ENCODE peak calls at places on chromosomes 7 and 10, in ten cellular contexts. B, X, S, Y, P, C, E, U, O and T are unnamed samples. For H3K4me1, the result is how much of the 10 kb centered on the place peaks cover.

GRCh38 chr7:55477781-55478374 is 94.4 kb downstream of the VOPP1 start:
- DNase-seq in B (no peak), X (no peak), S (peak), Y (no peak), P (no peak), C (peak), E (no peak), U (no peak), O (no peak), T (no peak)

GRCh38 chr7:74044366-74045350 is 16.7 kb downstream of the ELN start:
- DNase-seq in B (peak), X (peak), S (no peak), Y (no peak), P (no peak), C (no peak), E (no peak), U (no peak), O (no peak), T (no peak)

GRCh38 chr7:141014091-141014490 is 661 bp downstream of the MRPS33 start:
- DNase-seq in B (no peak), X (no peak), S (no peak), Y (peak), P (no peak), C (peak), E (no peak), U (no peak), O (no peak), T (no peak)

GRCh38 chr10:114767589-114768393 is 53.8 kb upstream of the FHIP2A start:
- DNase-seq in B (peak), X (peak), S (peak), Y (no peak), P (peak), C (peak), E (no peak), U (peak), O (peak), T (peak)

GRCh38 chr7:42175834-42176745 is 60.9 kb downstream of the GLI3 start:
- DNase-seq in B (no peak), X (no peak), S (no peak), Y (no peak), P (no peak), C (no peak), E (no peak), U (no peak), O (no peak), T (no peak)

GRCh38 chr10:87705339-87705738 is 45.7 kb downstream of the PAPSS2 start:
- DNase-seq in B (no peak), X (no peak), S (no peak), Y (no peak), P (no peak), C (peak), E (no peak), U (no peak), O (no peak), T (no peak)

GRCh38 chr7:66140924-66141323 is 26.3 kb downstream of the CRCP start:
- DNase-seq in B (no peak), X (peak), S (no peak), Y (no peak), P (peak), C (peak), E (peak), U (no peak), O (no peak), T (no peak)

GRCh38 chr7:22657479-22657878 is 69.5 kb upstream of the IL6 start:
- DNase-seq in B (no peak), X (no peak), S (no peak), Y (no peak), P (no peak), C (no peak), E (no peak), U (no peak), O (no peak), T (peak)

GRCh38 chr7:114885836-114886235 is 36.1 kb upstream of the MDFIC start:
- DNase-seq in B (no peak), X (no peak), S (no peak), Y (no peak), P (no peak), C (peak), E (no peak), U (no peak), O (no peak), T (no peak)

GRCh38 chr10:107687702-107688101 is 523.2 kb upstream of the SORCS1 start:
- DNase-seq in B (no peak), X (no peak), S (no peak), Y (no peak), P (no peak), C (no peak), E (no peak), U (no peak), O (no peak), T (no peak)

GRCh38 chr7:108266489-108266888 is 136.3 kb upstream of the LAMB4 start:
- DNase-seq in B (no peak), X (no peak), S (no peak), Y (no peak), P (no peak), C (no peak), E (no peak), U (no peak), O (no peak), T (no peak)

GRCh38 chr7:106282852-106283251 is 1.9 kb downstream of the NAMPT start:
- DNase-seq in B (no peak), X (no peak), S (no peak), Y (no peak), P (no peak), C (no peak), E (no peak), U (no peak), O (no peak), T (no peak)
- H3K4me3 ChIP-seq in B (no peak), X (peak), S (no peak), Y (no peak), P (peak), C (no peak), E (peak), U (no peak), O (no peak), T (no peak)

GRCh38 chr10:33556581-33556980 is 222.1 kb upstream of the NRP1 start:
- DNase-seq in B (no peak), X (no peak), S (no peak), Y (no peak), P (peak), C (no peak), E (no peak), U (no peak), O (no peak), T (no peak)

GRCh38 chr10:33553951-33554571 is 219.6 kb upstream of the NRP1 start:
- DNase-seq in B (no peak), X (no peak), S (no peak), Y (no peak), P (no peak), C (no peak), E (no peak), U (no peak), O (no peak), T (no peak)

GRCh38 chr10:33547976-33548375 is 213.5 kb upstream of the NRP1 start:
- DNase-seq in B (no peak), X (no peak), S (no peak), Y (no peak), P (no peak), C (no peak), E (no peak), U (no peak), O (no peak), T (no peak)

GRCh38 chr10:33556103-33556502 is 221.6 kb upstream of the NRP1 start:
- DNase-seq in B (no peak), X (no peak), S (no peak), Y (no peak), P (no peak), C (no peak), E (no peak), U (no peak), O (no peak), T (no peak)

DNA sequence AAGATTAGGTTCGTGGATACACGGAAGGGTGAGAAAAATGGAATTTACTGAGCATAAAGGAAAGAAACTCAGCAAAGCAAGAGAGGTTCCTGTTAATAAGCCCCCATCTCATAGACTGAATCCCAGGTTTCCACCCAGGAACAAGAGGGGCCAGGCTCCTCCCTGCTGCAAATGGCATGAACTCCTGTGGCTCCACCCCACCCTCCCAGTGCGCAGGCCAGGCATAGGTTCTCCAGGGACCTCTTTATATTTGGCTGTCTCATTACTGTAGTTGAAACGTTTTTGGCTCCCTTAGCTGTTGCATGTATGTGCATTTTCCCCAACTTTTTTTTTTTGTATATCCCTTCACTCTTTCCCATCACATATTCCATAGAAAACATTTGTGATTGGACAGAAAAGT is 217.8 kb upstream of the NRP1 start:
- DNase-seq in B (no peak), X (peak), S (no peak), Y (no peak), P (no peak), C (no peak), E (no peak), U (no peak), O (no peak), T (no peak)
- H3K4me1 ChIP-seq in B (under half), X (under half), S (under half), Y (under half), P (under half), C (under half), E (under half), U (under half), O (under half), T (under half)

GRCh38 chr7:97027427-97028234 is 3.0 kb upstream of the DLX5 start:
- DNase-seq in B (peak), X (peak), S (peak), Y (peak), P (peak), C (peak), E (peak), U (peak), O (no peak), T (peak)
- H3K4me3 ChIP-seq in B (no peak), X (peak), S (peak), Y (peak), P (peak), C (peak), E (peak), U (peak), O (no peak), T (peak)

GRCh38 chr10:89643812-89644690 is 991 bp downstream of the PANK1 start:
- DNase-seq in B (peak), X (peak), S (peak), Y (peak), P (peak), C (peak), E (no peak), U (peak), O (peak), T (peak)
- H3K4me1 ChIP-seq in B (under half), X (under half), S (under half), Y (under half), P (under half), C (under half), E (under half), U (under half), O (under half), T (under half)

GRCh38 chr7:87215051-87215450 is 4.5 kb downstream of the TMEM243 start:
- DNase-seq in B (no peak), X (no peak), S (no peak), Y (no peak), P (no peak), C (no peak), E (no peak), U (no peak), O (no peak), T (no peak)
- H3K4me3 ChIP-seq in B (no peak), X (no peak), S (no peak), Y (no peak), P (no peak), C (no peak), E (no peak), U (no peak), O (no peak), T (no peak)